ENCODE peak calls at places on chromosomes 13 and 19, in nine cellular contexts. U, F, C, K, V, Z, G, X and W are unnamed samples.

GRCh38 chr19:46950526-46951235 is 69.0 kb upstream of the NPAS1 start:
- DNase-seq in X (no peak), K (no peak), F (no peak), C (no peak), G (no peak), Z (no peak), U (no peak), V (no peak), W (no peak)

GRCh38 chr13:41456768-41457588 is at the start of gene RGCC:
- DNase-seq in X (peak), V (peak), Z (peak), K (peak), G (no peak), U (no peak), C (peak), F (peak), W (peak)

GRCh38 chr13:49444517-49445395 is 682 bp downstream of the SETDB2 start:
- DNase-seq in X (no peak), V (peak), U (no peak), F (peak), G (peak), K (peak), Z (peak), C (no peak), W (peak)

GRCh38 chr19:50696065-50696425 is 23.6 kb downstream of the SHANK1 start:
- DNase-seq in Z (no peak), G (no peak), C (no peak), X (no peak), U (no peak), K (no peak), V (no peak), F (no peak), W (no peak)

GRCh38 chr13:72137782-72138181 is 270.8 kb upstream of the DACH1 start:
- DNase-seq in G (no peak), U (no peak), K (no peak), V (no peak), X (no peak), Z (no peak), C (no peak), F (no peak), W (no peak)

GRCh38 chr19:1265611-1266115 is 3.5 kb upstream of the CIRBP start:
- DNase-seq in Z (peak), F (peak), K (no peak), X (peak), C (no peak), V (peak), U (no peak), G (no peak), W (no peak)

GRCh38 chr19:7477758-7478157 is 11.1 kb downstream of the PEX11G start:
- DNase-seq in V (no peak), C (no peak), G (no peak), F (no peak), X (no peak), U (no peak), K (no peak), Z (no peak), W (no peak)

GRCh38 chr13:43865892-43866291 is 13.6 kb downstream of the CCDC122 start:
- DNase-seq in X (no peak), F (peak), K (no peak), G (no peak), V (no peak), Z (no peak), U (no peak), C (peak), W (no peak)

DNA sequence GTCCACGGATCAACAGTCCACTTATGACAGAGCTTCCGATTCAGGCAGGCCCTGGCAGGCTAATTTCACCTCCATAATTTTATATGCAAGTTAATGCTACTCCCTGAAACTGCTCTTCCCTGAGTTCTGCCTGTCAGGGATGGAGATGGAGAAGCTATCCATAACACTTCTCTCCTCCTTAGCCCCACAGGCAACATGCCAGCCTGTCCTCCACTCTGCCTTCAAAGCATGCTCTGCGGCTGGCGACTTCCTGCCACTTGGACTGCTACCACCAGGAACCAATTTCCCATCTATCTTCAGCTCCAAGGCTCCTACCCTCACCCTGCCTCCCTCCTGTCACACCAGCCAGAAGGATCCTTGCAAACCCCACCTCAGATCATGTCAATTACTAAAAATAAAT is 35.4 kb downstream of the GSX1 start:
- DNase-seq in Z (no peak), K (no peak), G (no peak), F (no peak), X (no peak), U (no peak), V (no peak), C (no peak), W (no peak)
- H3K4me3 ChIP-seq in Z (no peak), K (no peak), G (no peak), F (no peak), X (no peak), U (no peak), V (no peak), C (no peak), W (no peak)

DNA sequence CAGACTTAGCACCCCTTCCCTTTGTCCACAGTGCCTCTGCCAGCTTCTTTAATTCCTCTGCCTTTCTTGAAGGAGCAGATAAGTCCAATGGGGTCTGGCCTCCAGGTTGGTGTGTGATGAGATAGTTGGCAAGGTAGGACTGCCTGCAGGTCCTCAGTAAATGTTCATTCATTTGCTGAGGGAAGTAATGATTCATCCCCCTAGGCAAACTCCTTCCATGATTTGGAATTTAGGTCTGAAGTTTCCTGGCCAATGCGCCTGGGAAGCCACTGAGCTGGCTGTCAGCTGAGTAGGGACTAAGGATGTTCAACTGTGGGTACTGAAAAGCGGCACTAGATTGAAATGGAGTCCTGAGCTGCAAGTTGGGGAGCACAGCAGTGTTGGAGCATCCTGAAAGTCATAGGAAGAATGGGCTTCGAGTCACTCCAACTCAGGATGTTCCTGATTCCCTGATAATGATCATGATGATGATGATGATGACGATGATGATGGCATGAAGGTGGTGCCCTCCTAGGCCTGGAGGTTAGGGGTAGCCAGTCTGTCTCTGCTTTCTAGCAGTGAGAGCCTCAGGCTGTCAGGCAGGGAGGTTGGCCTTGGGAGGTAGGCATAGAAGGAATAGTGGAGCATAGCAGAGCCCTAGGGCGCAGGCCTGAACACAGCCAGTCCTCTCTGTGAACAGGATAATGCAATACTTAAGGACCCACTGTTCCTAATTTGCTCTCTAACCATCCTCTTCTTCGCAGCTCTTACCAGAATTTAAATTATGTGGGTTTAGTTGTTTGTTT is 44.7 kb downstream of the COL4A2 start:
- DNase-seq in U (no peak), G (no peak), C (no peak), Z (no peak), X (no peak), F (no peak), K (no peak), V (no peak), W (no peak)
- H3K4me3 ChIP-seq in U (no peak), G (no peak), C (no peak), Z (no peak), X (no peak), F (no peak), K (no peak), V (no peak), W (no peak)

GRCh38 chr13:27967736-27968315 is 1.3 kb downstream of the CDX2 start:
- DNase-seq in F (no peak), K (peak), V (no peak), U (no peak), C (no peak), G (no peak), Z (no peak), X (no peak), W (no peak)
- H3K4me3 ChIP-seq in F (no peak), K (no peak), V (peak), U (peak), C (peak), G (no peak), Z (no peak), X (peak), W (no peak)

DNA sequence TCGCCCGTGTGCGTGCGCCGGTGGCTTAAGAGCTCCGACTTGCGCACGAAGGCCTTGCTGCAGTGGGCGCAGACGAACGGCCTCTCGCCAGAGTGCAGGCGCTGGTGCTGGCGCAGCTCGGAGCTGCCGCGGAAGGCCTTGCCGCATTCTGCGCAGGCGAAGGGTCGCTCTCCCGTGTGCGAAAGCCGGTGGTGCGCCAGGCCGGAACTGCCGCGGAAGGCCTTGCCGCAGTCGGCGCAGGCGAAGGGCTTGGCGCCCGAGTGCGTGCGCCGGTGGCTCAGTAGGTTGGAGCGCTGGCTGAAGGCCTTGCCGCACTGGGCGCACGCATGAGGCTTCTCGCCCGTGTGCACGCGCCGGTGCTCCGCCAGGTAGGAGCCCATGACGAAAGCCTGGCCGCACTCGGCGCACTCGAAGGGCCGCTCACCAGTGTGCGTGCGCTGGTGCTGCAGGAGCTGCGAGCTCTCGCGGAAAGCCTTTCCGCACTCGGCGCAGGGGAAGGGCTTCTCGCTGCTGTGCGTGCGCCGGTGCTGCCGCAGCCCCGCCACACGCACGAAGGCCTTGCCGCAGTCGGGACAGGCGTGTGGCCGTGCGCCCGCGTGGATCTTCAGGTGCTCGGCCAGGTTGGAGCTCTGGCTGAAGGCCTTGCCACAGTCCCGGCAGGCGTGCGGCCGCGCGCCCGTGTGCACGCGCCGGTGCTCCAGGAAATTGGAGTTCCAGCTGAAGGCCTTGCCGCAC is 3.1 kb upstream of the A1BG start:
- DNase-seq in V (no peak), G (no peak), C (no peak), X (no peak), Z (peak), U (no peak), K (peak), F (peak), W (peak)
- H3K4me3 ChIP-seq in V (peak), G (no peak), C (no peak), X (no peak), Z (no peak), U (peak), K (no peak), F (peak), W (peak)

GRCh38 chr19:18415177-18415867 is 3.9 kb upstream of the SSBP4 start:
- DNase-seq in U (no peak), X (no peak), K (peak), V (peak), G (no peak), F (peak), Z (no peak), C (no peak), W (no peak)
- H3K4me3 ChIP-seq in U (peak), X (no peak), K (no peak), V (no peak), G (no peak), F (peak), Z (no peak), C (peak), W (no peak)